ENCODE peak calls at places on chromosomes 1 and 21, in five cellular contexts. H, M, T, R and G are unnamed samples.

GRCh38 chr21:25485914-25486313 is 121.4 kb downstream of the MRPL39 start:
- DNase-seq in M (no peak), R (no peak), T (no peak), H (no peak), G (no peak)

GRCh38 chr1:67336783-67337182 is 29.1 kb downstream of the IL12RB2 start:
- DNase-seq in T (no peak), M (no peak), H (no peak), R (no peak), G (no peak)

GRCh38 chr1:14522331-14523241 is 75.9 kb upstream of the KAZN start:
- DNase-seq in T (no peak), H (no peak), R (peak), M (no peak), G (peak)

GRCh38 chr1:1430114-1430982 is 5.1 kb upstream of the VWA1 start:
- DNase-seq in H (no peak), R (peak), M (no peak), T (peak), G (peak)

GRCh38 chr1:195981448-195982139 is 626.6 kb downstream of the KCNT2 start:
- DNase-seq in H (no peak), M (no peak), R (peak), T (no peak), G (peak)

GRCh38 chr21:39441502-39442475 is 3.8 kb downstream of the LCA5L start:
- DNase-seq in M (peak), H (no peak), T (no peak), R (peak), G (peak)

GRCh38 chr1:183331095-183331742 is 87.0 kb downstream of the NMNAT2 start:
- DNase-seq in H (no peak), T (peak), R (no peak), M (no peak), G (no peak)

GRCh38 chr1:234823191-234824176 is 213.5 kb upstream of the IRF2BP2 start:
- DNase-seq in M (peak), R (no peak), H (no peak), T (no peak), G (no peak)

GRCh38 chr1:220734571-220735326 is 13.4 kb upstream of the MTARC2 start:
- DNase-seq in R (peak), M (no peak), H (no peak), T (no peak), G (peak)

GRCh38 chr1:2095981-2096736 is 45.9 kb downstream of the PRKCZ start:
- DNase-seq in R (no peak), M (no peak), T (no peak), H (no peak), G (no peak)

GRCh38 chr1:183588827-183589226 is 1.4 kb downstream of the NCF2 start:
- DNase-seq in R (no peak), H (no peak), M (no peak), T (no peak), G (no peak)

GRCh38 chr1:225449261-225449660 is 21.4 kb upstream of the LBR start:
- DNase-seq in M (no peak), T (no peak), H (no peak), R (peak), G (peak)

GRCh38 chr1:201785291-201785690 is 43.7 kb upstream of the IPO9 start:
- DNase-seq in H (no peak), M (no peak), R (no peak), T (no peak), G (no peak)

GRCh38 chr1:205921559-205921887 is 21.7 kb downstream of the SLC26A9 start:
- DNase-seq in M (no peak), H (no peak), T (no peak), R (no peak), G (no peak)

GRCh38 chr1:67404212-67404620 is 26.0 kb downstream of the SERBP1 start:
- DNase-seq in T (no peak), H (no peak), R (peak), M (no peak), G (peak)

GRCh38 chr1:112445591-112445990 is 49.6 kb downstream of the CTTNBP2NL start:
- DNase-seq in M (no peak), T (no peak), H (no peak), R (no peak), G (no peak)

GRCh38 chr21:31293986-31294385 is 50.1 kb downstream of the TIAM1 start:
- DNase-seq in T (no peak), H (no peak), M (no peak), R (peak), G (peak)